ENCODE peak calls at places on chromosomes 12 and 14, in seven cellular contexts. X is astrocyte; T is heart right ventricle; P is PC-3; O is CD8-positive, alpha-beta T cell; H is transverse colon; C is kidney. G is an unnamed sample. For H3K4me1, the result is how much of the 10 kb centered on the place peaks cover.

GRCh38 chr12:1993871-1994371 is 10.3 kb downstream of the DCP1B start:
- DNase-seq in T (no peak), X (peak), H (peak), C (no peak), O (no peak), P (peak), G (peak)

GRCh38 chr14:75906680-75907280 is 75.0 kb downstream of the TGFB3 start:
- DNase-seq in O (peak), T (peak), P (peak), C (no peak), H (peak), X (peak), G (peak)

GRCh38 chr14:86799244-86799647 is 1193.7 kb downstream of the GALC start:
- DNase-seq in T (no peak), H (no peak), C (no peak), P (peak), X (peak), O (no peak), G (peak)

GRCh38 chr14:95318399-95318834 is 1.3 kb downstream of the CLMN start:
- DNase-seq in T (no peak), O (no peak), P (no peak), C (peak), H (peak), X (no peak), G (no peak)

GRCh38 chr14:25061923-25062321 is 12.0 kb upstream of the STXBP6 start:
- DNase-seq in H (no peak), T (no peak), C (no peak), O (no peak), X (no peak), P (no peak), G (no peak)

GRCh38 chr12:86513206-86513605 is 257.0 kb upstream of the MGAT4C start:
- DNase-seq in T (no peak), X (no peak), P (no peak), H (no peak), O (no peak), C (no peak), G (peak)

GRCh38 chr14:52052991-52053390 is 15.9 kb downstream of the NID2 start:
- DNase-seq in H (no peak), C (no peak), P (no peak), X (peak), T (no peak), O (no peak), G (no peak)

GRCh38 chr14:73241481-73242165 is 4.3 kb downstream of the PAPLN start:
- DNase-seq in O (no peak), H (no peak), X (no peak), P (no peak), T (no peak), C (peak), G (no peak)

GRCh38 chr12:26298785-26299621 is 103.6 kb downstream of the SSPN start:
- DNase-seq in O (no peak), X (peak), C (no peak), P (peak), H (no peak), T (peak), G (peak)

GRCh38 chr12:111066744-111067437 is 146.5 kb upstream of the MYL2 start:
- DNase-seq in C (no peak), H (no peak), X (no peak), P (peak), T (no peak), O (no peak), G (no peak)

GRCh38 chr14:79265366-79265765 is 945.9 kb downstream of the DIO2 start:
- DNase-seq in H (no peak), O (no peak), P (peak), X (no peak), T (no peak), C (no peak), G (no peak)

GRCh38 chr14:63045234-63045611 is at the start of gene KCNH5:
- DNase-seq in P (peak), X (peak), C (no peak), T (no peak), H (no peak), O (no peak), G (peak)

GRCh38 chr14:86363576-86363975 is 833.6 kb downstream of the FLRT2 start:
- DNase-seq in P (no peak), H (no peak), T (no peak), X (no peak), O (no peak), C (no peak), G (no peak)

GRCh38 chr12:57280234-57281062 is 29.5 kb upstream of the STAC3 start:
- DNase-seq in H (peak), T (no peak), X (peak), P (peak), O (peak), C (peak), G (peak)

GRCh38 chr14:105316968-105317498 is 2.5 kb downstream of the PACS2 start:
- DNase-seq in T (no peak), C (no peak), P (no peak), H (no peak), O (no peak), X (no peak), G (peak)

GRCh38 chr14:75636100-75636692 is 24.5 kb downstream of the ERG28 start:
- DNase-seq in H (no peak), P (no peak), O (no peak), X (peak), C (peak), T (no peak), G (peak)

GRCh38 chr14:64731141-64731581 is 26.9 kb downstream of the PLEKHG3 start:
- DNase-seq in X (no peak), T (no peak), C (peak), H (no peak), O (no peak), P (no peak), G (no peak)

GRCh38 chr14:64728856-64729255 is 24.6 kb downstream of the PLEKHG3 start:
- DNase-seq in H (no peak), P (no peak), T (no peak), O (no peak), C (peak), X (no peak), G (no peak)

GRCh38 chr14:64729386-64730060 is 25.3 kb downstream of the PLEKHG3 start:
- DNase-seq in X (no peak), T (peak), P (no peak), O (no peak), H (no peak), C (peak), G (no peak)

GRCh38 chr14:64730681-64731080 is 26.5 kb downstream of the PLEKHG3 start:
- DNase-seq in X (no peak), C (peak), H (no peak), P (no peak), O (no peak), T (no peak), G (no peak)

GRCh38 chr14:64730061-64730440 is 25.8 kb downstream of the PLEKHG3 start:
- DNase-seq in H (no peak), P (no peak), T (no peak), O (no peak), X (no peak), C (peak), G (no peak)
- H3K4me1 ChIP-seq in H (under half), P (under half), T (under half), O (under half), X (under half), C (under half), G (under half)

GRCh38 chr12:126349383-126349782 is 1284.1 kb downstream of the AACS start:
- DNase-seq in H (no peak), P (no peak), X (no peak), O (no peak), C (no peak), T (no peak), G (no peak)
- H3K4me3 ChIP-seq in H (no peak), P (no peak), X (no peak), O (no peak), C (no peak), T (no peak), G (no peak)

GRCh38 chr12:46260913-46261476 is 7.8 kb downstream of the SLC38A1 start:
- DNase-seq in T (no peak), H (no peak), P (peak), X (no peak), O (no peak), C (no peak), G (no peak)
- H3K4me1 ChIP-seq in T (under half), H (under half), P (half or more), X (under half), O (half or more), C (under half), G (under half)

GRCh38 chr12:94622475-94622874 is 27.9 kb downstream of the TMCC3 start:
- DNase-seq in T (peak), C (no peak), P (peak), H (no peak), X (peak), O (no peak), G (peak)
- H3K4me3 ChIP-seq in T (peak), C (peak), P (peak), H (no peak), X (no peak), O (no peak), G (no peak)

DNA sequence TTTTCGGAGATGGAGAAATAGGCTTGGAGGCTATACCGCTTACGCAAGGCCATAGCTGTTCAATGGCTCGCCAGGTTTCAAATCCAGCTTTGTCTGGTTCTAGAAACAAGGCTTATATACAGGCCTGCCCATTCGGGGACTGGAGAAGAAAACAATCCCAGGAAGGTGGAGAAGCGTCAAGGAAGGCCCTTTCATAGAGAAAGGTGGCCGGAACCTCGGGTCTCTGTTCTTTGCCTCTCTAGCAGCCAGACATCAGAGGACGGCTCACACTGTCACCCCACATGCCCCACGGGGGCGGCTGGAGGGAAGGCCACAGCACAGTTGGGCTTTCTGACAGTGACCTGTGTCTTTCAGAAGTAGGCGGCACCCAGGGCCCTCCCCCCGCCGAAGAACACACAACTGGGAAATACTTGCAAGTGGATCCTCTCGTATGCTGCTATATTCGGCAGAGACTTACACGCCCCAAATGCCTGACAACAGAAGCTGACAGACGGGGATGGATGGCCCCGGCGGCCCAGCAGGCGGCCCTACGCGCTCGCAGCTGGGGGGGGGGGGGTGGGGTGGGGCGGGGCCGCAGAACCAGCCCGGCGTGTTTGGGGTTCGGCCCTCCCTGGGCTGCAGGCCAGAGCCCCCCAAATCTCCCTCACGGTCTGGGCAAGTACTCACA is 4.5 kb upstream of the SETD1B start:
- DNase-seq in P (peak), T (peak), X (peak), O (no peak), C (peak), H (peak), G (peak)
- H3K4me1 ChIP-seq in P (half or more), T (half or more), X (half or more), O (under half), C (under half), H (half or more), G (half or more)

GRCh38 chr14:89012272-89013097 is 188.0 kb downstream of the TTC8 start:
- DNase-seq in C (no peak), O (no peak), X (no peak), P (no peak), T (no peak), H (peak), G (no peak)

GRCh38 chr14:89013098-89013504 is 188.7 kb downstream of the TTC8 start:
- DNase-seq in O (no peak), C (no peak), T (no peak), P (peak), H (peak), X (no peak), G (peak)

GRCh38 chr14:89011327-89011726 is 186.9 kb downstream of the TTC8 start:
- DNase-seq in X (no peak), T (no peak), P (no peak), H (no peak), O (no peak), C (no peak), G (no peak)

GRCh38 chr14:89013698-89014569 is 189.5 kb downstream of the TTC8 start:
- DNase-seq in O (no peak), T (no peak), X (no peak), P (no peak), H (no peak), C (no peak), G (no peak)

GRCh38 chr14:89011727-89012271 is 187.3 kb downstream of the TTC8 start:
- DNase-seq in C (no peak), T (no peak), O (no peak), P (no peak), X (no peak), H (no peak), G (peak)
- H3K4me3 ChIP-seq in C (peak), T (no peak), O (no peak), P (no peak), X (no peak), H (peak), G (no peak)

GRCh38 chr12:65742481-65742971 is 81.8 kb upstream of the HMGA2 start:
- DNase-seq in C (no peak), O (no peak), T (no peak), P (no peak), H (no peak), X (peak), G (peak)

GRCh38 chr12:65739606-65740005 is 84.7 kb upstream of the HMGA2 start:
- DNase-seq in P (no peak), T (no peak), X (no peak), O (no peak), H (no peak), C (no peak), G (no peak)

GRCh38 chr12:65740506-65740872 is 83.8 kb upstream of the HMGA2 start:
- DNase-seq in O (no peak), P (no peak), H (no peak), X (peak), C (no peak), T (no peak), G (peak)

GRCh38 chr12:65740873-65741600 is 83.2 kb upstream of the HMGA2 start:
- DNase-seq in T (peak), O (peak), X (peak), H (peak), C (peak), P (peak), G (peak)

GRCh38 chr12:65741662-65742480 is 82.4 kb upstream of the HMGA2 start:
- DNase-seq in C (no peak), P (no peak), X (peak), H (peak), O (no peak), T (peak), G (peak)
- H3K4me1 ChIP-seq in C (under half), P (under half), X (under half), H (under half), O (under half), T (under half), G (under half)